ENCODE peak calls at places on chromosome X, in four cellular contexts. I is upper lobe of right lung, J is foreskin keratinocyte, K is pancreas. H is an unnamed sample.

GRCh38 chrX:26952213-26952612 is 510.9 kb downstream of the PPP4R3C start:
- DNase-seq in I (no peak), J (peak), K (no peak), H (no peak)

GRCh38 chrX:111869639-111870034 is 6.3 kb upstream of the TRPC5OS start:
- DNase-seq in I (no peak), J (no peak), K (peak), H (no peak)

GRCh38 chrX:6432211-6432610 is 102.7 kb downstream of the VCX3A start:
- DNase-seq in I (no peak), J (no peak), K (no peak), H (no peak)

GRCh38 chrX:107827137-107827831 is 1.6 kb downstream of the MID2 start:
- DNase-seq in I (no peak), J (peak), K (no peak), H (no peak)

GRCh38 chrX:107676559-107677378 is 48.5 kb downstream of the PRPS1 start:
- DNase-seq in I (peak), J (peak), K (peak), H (peak)

GRCh38 chrX:15418041-15418706 is 34.0 kb upstream of the VEGFD start:
- DNase-seq in I (no peak), J (peak), K (no peak), H (no peak)

GRCh38 chrX:30308263-30309138 is 689 bp downstream of the NR0B1 start:
- DNase-seq in I (no peak), J (no peak), K (no peak), H (no peak)

GRCh38 chrX:31038585-31039326 is 33.1 kb downstream of the FTHL17 start:
- DNase-seq in I (no peak), J (peak), K (no peak), H (no peak)

GRCh38 chrX:107551546-107551945 is 76.8 kb upstream of the PRPS1 start:
- DNase-seq in I (peak), J (no peak), K (no peak), H (no peak)

GRCh38 chrX:71366674-71367256 is 608 bp downstream of the TAF1 start:
- DNase-seq in I (peak), J (no peak), K (no peak), H (no peak)

GRCh38 chrX:2507904-2508630 is 7.3 kb upstream of the DHRSX start:
- DNase-seq in I (peak), J (no peak), K (no peak), H (peak)

GRCh38 chrX:48896611-48897011 is 957 bp downstream of the TIMM17B start:
- DNase-seq in I (no peak), J (no peak), K (no peak), H (peak)

GRCh38 chrX:39427492-39428289 is 626.4 kb downstream of the MID1IP1 start:
- DNase-seq in I (no peak), J (peak), K (no peak), H (no peak)

GRCh38 chrX:152632445-152633097 is 5.1 kb upstream of the GABRQ start:
- DNase-seq in I (no peak), J (peak), K (peak), H (no peak)

GRCh38 chrX:4682637-4683036 is 969.2 kb upstream of the PRKX start:
- DNase-seq in I (no peak), J (no peak), K (no peak), H (no peak)

GRCh38 chrX:10156199-10157031 is at the start of gene CLCN4:
- DNase-seq in I (peak), J (peak), K (peak), H (no peak)

GRCh38 chrX:46547857-46548256 is 2.6 kb upstream of the ZNF674 start:
- DNase-seq in I (no peak), J (peak), K (no peak), H (no peak)

GRCh38 chrX:123087326-123087725 is 96.8 kb upstream of the GRIA3 start:
- DNase-seq in I (no peak), J (peak), K (no peak), H (no peak)

GRCh38 chrX:135740683-135741149 is 27.3 kb downstream of the CT45A3 start:
- DNase-seq in I (no peak), J (no peak), K (peak), H (peak)

GRCh38 chrX:132041016-132041415 is 17.9 kb downstream of the STK26 start:
- DNase-seq in I (no peak), J (peak), K (no peak), H (no peak)

GRCh38 chrX:109920325-109920724 is 82.6 kb upstream of the TMEM164 start:
- DNase-seq in I (no peak), J (no peak), K (no peak), H (no peak)

GRCh38 chrX:16610121-16610565 is 39.8 kb upstream of the S100G start:
- DNase-seq in I (no peak), J (peak), K (no peak), H (no peak)

GRCh38 chrX:132235488-132235887 is 16.2 kb upstream of the RAP2C start:
- DNase-seq in I (no peak), J (no peak), K (no peak), H (no peak)

GRCh38 chrX:274904-275475 is 6.2 kb upstream of the PLCXD1 start:
- DNase-seq in I (peak), J (no peak), K (no peak), H (peak)

GRCh38 chrX:138485767-138486166 is 225.8 kb downstream of the FGF13 start:
- DNase-seq in I (no peak), J (no peak), K (no peak), H (no peak)

GRCh38 chrX:49163555-49164419 is 1.2 kb downstream of the MAGIX start:
- DNase-seq in I (peak), J (peak), K (peak), H (no peak)

GRCh38 chrX:45524296-45524695 is 323.6 kb upstream of the DIPK2B start:
- DNase-seq in I (no peak), J (no peak), K (no peak), H (no peak)

GRCh38 chrX:131816551-131817136 is 206.5 kb upstream of the STK26 start:
- DNase-seq in I (no peak), J (no peak), K (no peak), H (no peak)

GRCh38 chrX:8820910-8821527 is 19.8 kb upstream of the FAM9A start:
- DNase-seq in I (no peak), J (no peak), K (no peak), H (no peak)

GRCh38 chrX:152658302-152658701 is 20.6 kb downstream of the GABRQ start:
- DNase-seq in I (no peak), J (no peak), K (no peak), H (no peak)

GRCh38 chrX:17878028-17878670 is 17.1 kb upstream of the RAI2 start:
- DNase-seq in I (no peak), J (peak), K (no peak), H (no peak)

GRCh38 chrX:134244043-134244442 is 7.1 kb downstream of the CCDC160 start:
- DNase-seq in I (no peak), J (peak), K (no peak), H (no peak)

GRCh38 chrX:108642273-108642628 is 94.1 kb downstream of the IRS4 start:
- DNase-seq in I (no peak), J (no peak), K (no peak), H (no peak)

DNA sequence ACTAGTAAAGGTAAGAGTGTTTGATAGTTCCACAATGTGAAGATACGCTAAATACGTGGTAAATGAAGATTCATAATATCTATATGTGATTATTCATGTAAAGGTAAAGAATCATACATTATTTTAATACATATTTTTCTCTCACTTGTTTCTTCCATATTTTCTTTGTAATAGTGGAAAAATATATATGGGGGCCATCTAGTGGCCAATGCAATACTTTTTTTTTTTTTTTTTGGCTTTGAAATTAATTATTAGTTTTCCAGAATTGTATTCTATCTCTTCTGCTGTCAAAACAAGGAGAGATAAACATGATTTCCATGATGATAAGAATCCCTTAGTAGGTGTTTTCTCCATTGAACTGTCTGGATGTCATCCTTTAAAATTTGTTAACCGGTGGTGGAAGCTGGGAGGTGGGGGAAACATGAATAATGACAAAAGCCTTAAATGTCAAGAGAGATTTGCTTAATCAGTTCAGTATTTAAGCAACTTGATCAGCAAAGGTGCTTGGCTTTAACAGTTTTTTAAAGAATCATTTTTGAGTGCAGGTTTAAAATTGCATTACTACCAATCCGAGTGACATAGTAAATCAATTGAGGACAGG is 508.7 kb upstream of the HTR2C start:
- DNase-seq in I (no peak), J (no peak), K (no peak), H (no peak)
- TF ChIP-seq CTCF in I (peak), J (peak), K (no peak), H (peak)

DNA sequence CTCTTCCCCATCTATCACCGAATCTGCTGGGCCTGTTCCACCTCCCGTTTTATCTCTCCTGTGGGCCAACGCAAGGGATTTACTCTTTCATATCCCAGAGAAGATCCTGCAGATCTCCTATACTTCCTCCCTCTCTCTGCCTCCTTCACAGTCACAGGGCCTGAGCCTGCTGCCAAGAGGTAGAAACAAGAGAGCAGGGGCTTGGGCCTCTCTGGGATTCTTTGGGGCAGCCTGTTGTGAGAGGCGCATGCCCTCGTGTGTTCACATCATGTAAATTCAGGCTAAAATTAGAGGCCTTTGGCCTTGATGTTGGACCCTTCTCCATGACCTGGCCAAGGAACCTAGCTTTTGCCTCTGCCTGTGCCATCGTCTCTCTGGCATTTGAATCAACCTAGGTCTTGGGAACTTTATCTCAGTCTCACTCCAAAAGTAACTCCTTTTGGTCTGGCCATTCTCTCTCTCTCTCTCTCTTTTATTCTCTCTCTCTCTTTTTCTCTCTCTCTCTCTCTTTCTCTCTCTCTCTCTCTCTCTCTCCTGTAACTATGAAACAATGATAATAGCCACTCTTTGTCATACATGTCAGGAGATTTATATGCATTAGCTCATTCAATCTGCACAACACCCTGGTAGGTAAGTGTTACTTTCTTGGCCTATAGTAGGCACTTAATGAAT is 20.0 kb upstream of the EFNB1 start:
- DNase-seq in I (no peak), J (no peak), K (no peak), H (no peak)
- TF ChIP-seq CTCF in I (peak), J (peak), K (no peak), H (peak)

GRCh38 chrX:78514852-78515251 is 144.3 kb downstream of the RTL3 start:
- DNase-seq in I (no peak), J (peak), K (no peak), H (no peak)
- TF ChIP-seq CTCF in I (peak), J (peak), K (no peak), H (no peak)

DNA sequence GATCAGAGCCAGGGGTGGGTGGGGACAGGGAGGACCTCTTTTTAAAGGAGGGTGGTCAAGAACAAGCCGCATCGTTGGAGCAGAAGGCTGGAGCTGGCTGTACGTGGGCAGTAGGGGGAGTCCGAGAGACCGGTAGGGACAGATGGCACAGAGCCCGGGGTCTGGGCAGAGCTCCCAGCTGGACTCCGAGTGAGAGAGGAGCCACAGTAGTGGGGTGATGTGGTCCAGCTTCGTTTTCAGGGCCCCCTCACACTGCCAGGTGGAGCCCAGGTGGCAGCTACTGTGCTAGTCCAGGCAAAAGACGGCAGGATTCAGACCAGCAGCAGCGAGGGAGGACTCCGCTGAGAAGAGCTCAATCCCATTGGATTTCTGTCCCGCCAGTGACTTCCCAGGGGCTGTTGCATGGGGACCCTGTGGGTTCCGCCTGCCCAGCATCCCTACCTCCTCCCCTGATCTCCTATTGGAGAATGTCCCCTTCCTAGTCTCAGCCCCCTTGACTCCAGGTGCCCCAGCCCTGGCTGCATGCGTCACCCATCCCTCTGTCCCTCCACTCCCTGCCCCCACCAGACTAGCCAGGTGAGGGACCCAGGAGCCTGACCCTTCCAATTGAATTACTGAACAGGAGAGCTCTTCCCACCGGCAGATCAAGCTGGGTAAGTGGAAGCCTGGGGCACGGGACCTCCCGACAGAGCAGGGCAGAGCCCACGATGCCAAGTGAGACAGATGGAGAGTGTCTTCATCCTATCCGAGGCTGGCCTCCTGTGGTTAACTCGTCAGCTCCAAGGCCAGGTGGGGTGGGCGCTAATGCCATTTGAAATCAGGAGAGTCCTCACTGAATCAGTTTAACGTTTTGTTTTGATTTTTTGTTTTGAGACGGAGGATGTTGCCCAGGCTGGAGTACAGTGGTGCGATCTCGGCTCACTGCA is 2.9 kb downstream of the ARHGAP4 start:
- DNase-seq in I (peak), J (no peak), K (peak), H (peak)
- TF ChIP-seq CTCF in I (peak), J (no peak), K (peak), H (peak)

GRCh38 chrX:53481093-53481492 is 46.9 kb upstream of the HSD17B10 start:
- DNase-seq in I (no peak), J (peak), K (no peak), H (no peak)
- TF ChIP-seq CTCF in I (peak), J (peak), K (no peak), H (peak)

GRCh38 chrX:41010188-41010846 is 74.9 kb upstream of the USP9X start:
- DNase-seq in I (peak), J (peak), K (peak), H (no peak)

GRCh38 chrX:41019041-41019392 is 66.2 kb upstream of the USP9X start:
- DNase-seq in I (no peak), J (no peak), K (no peak), H (no peak)

GRCh38 chrX:41009816-41010187 is 75.4 kb upstream of the USP9X start:
- DNase-seq in I (no peak), J (no peak), K (no peak), H (no peak)

GRCh38 chrX:41014776-41015175 is 70.5 kb upstream of the USP9X start:
- DNase-seq in I (no peak), J (peak), K (no peak), H (no peak)
- TF ChIP-seq CTCF in I (no peak), J (no peak), K (no peak), H (no peak)